ENCODE peak calls at places on chromosomes 12 and 14, in eight cellular contexts. X, W, J, N, B, O, K and V are unnamed samples.
A peak's percentile ranks its signal among the peaks of the same experiment; 100 is the strongest.

GRCh38 chr12:39902823-39903222 is 203.1 kb downstream of the SLC2A13 start:
- DNase-seq in X (no peak), W (no peak), J (no peak), N (no peak), B (no peak), O (no peak), K (no peak), V (no peak)

GRCh38 chr14:62885451-62885850 is 159.8 kb downstream of the KCNH5 start:
- DNase-seq in X (no peak), W (no peak), J (no peak), N (no peak), B (no peak), O (no peak), K (no peak), V (no peak)

GRCh38 chr14:56004807-56005579 is 113.2 kb upstream of the PELI2 start:
- DNase-seq in X (no peak), W (peak; percentile 69), J (peak; percentile 25), N (no peak), B (peak; percentile 22), O (no peak), K (no peak), V (peak; percentile 67)

GRCh38 chr14:62209287-62209899 is 447.2 kb downstream of the SNAPC1 start:
- DNase-seq in X (no peak), W (no peak), J (no peak), N (no peak), B (no peak), O (no peak), K (no peak), V (no peak)

GRCh38 chr14:104212206-104213095 is 74.1 kb downstream of the KIF26A start:
- DNase-seq in X (no peak), W (no peak), J (no peak), N (no peak), B (no peak), O (no peak), K (no peak), V (no peak)

GRCh38 chr12:1531160-1531653 is 63.2 kb downstream of the FBXL14 start:
- DNase-seq in X (no peak), W (no peak), J (no peak), N (no peak), B (no peak), O (no peak), K (no peak), V (peak; percentile 27)

GRCh38 chr14:45194964-45195363 is 58.0 kb downstream of the MIS18BP1 start:
- DNase-seq in X (no peak), W (no peak), J (no peak), N (no peak), B (no peak), O (no peak), K (no peak), V (no peak)

GRCh38 chr14:89429206-89430091 is 12.4 kb upstream of the FOXN3 start:
- DNase-seq in X (no peak), W (peak; percentile 31), J (no peak), N (peak; percentile 28), B (no peak), O (peak; percentile 66), K (no peak), V (peak; percentile 38)

GRCh38 chr12:89991807-89992206 is 283.2 kb upstream of the ATP2B1 start:
- DNase-seq in X (no peak), W (no peak), J (no peak), N (no peak), B (no peak), O (no peak), K (no peak), V (no peak)

GRCh38 chr14:100434911-100435455 is 111.8 kb downstream of the SLC25A47 start:
- DNase-seq in X (no peak), W (no peak), J (no peak), N (no peak), B (no peak), O (peak; percentile 19), K (no peak), V (no peak)

GRCh38 chr12:48677782-48678181 is 4.3 kb downstream of the KANSL2 start:
- DNase-seq in X (no peak), W (no peak), J (no peak), N (no peak), B (no peak), O (no peak), K (no peak), V (no peak)

GRCh38 chr12:77686760-77687159 is 143.9 kb upstream of the NAV3 start:
- DNase-seq in X (no peak), W (no peak), J (no peak), N (no peak), B (no peak), O (no peak), K (no peak), V (no peak)

GRCh38 chr14:68877993-68878575 is 85.2 kb upstream of the ZFP36L1 start:
- DNase-seq in X (no peak), W (no peak), J (no peak), N (no peak), B (no peak), O (peak; percentile 69), K (no peak), V (no peak)

GRCh38 chr14:61091657-61092273 is 110.7 kb downstream of the SLC38A6 start:
- DNase-seq in X (no peak), W (no peak), J (no peak), N (no peak), B (no peak), O (no peak), K (no peak), V (no peak)

GRCh38 chr12:62848418-62848817 is 86.5 kb downstream of the PPM1H start:
- DNase-seq in X (no peak), W (no peak), J (no peak), N (no peak), B (peak; percentile 82), O (no peak), K (no peak), V (no peak)

GRCh38 chr12:82866946-82867345 is 180.2 kb downstream of the TMTC2 start:
- DNase-seq in X (no peak), W (no peak), J (no peak), N (peak; percentile 12), B (no peak), O (no peak), K (no peak), V (no peak)

GRCh38 chr12:6376079-6376941 is 947 bp upstream of the SCNN1A start:
- DNase-seq in X (peak; percentile 53), W (peak; percentile 75), J (peak; percentile 54), N (peak; percentile 55), B (peak; percentile 86), O (peak; percentile 85), K (no peak), V (peak; percentile 62)

GRCh38 chr14:103103461-103104388 is 9.2 kb downstream of the EXOC3L4 start:
- DNase-seq in X (no peak), W (peak; percentile 84), J (no peak), N (peak; percentile 86), B (peak; percentile 88), O (no peak), K (no peak), V (no peak)

GRCh38 chr14:103105580-103106168 is 11.1 kb downstream of the EXOC3L4 start:
- DNase-seq in X (no peak), W (peak; percentile 66), J (no peak), N (no peak), B (no peak), O (no peak), K (no peak), V (no peak)

GRCh38 chr14:103102689-103103260 is 8.2 kb downstream of the EXOC3L4 start:
- DNase-seq in X (no peak), W (no peak), J (no peak), N (no peak), B (no peak), O (no peak), K (no peak), V (no peak)

GRCh38 chr14:103104654-103105511 is 10.4 kb downstream of the EXOC3L4 start:
- DNase-seq in X (peak; percentile 53), W (peak; percentile 78), J (no peak), N (peak; percentile 91), B (no peak), O (no peak), K (no peak), V (peak; percentile 83)

GRCh38 chr14:103104389-103104653 is 9.8 kb downstream of the EXOC3L4 start:
- DNase-seq in X (no peak), W (no peak), J (no peak), N (no peak), B (no peak), O (no peak), K (no peak), V (no peak)
- H3K4me3 ChIP-seq in X (no peak overlapping the region), W (peak overlapping the region; percentile 33), J (no peak overlapping the region), N (no peak overlapping the region), B (peak overlapping the region; percentile 42), O (no peak overlapping the region), K (peak overlapping the region; percentile 31), V (no peak overlapping the region)

DNA sequence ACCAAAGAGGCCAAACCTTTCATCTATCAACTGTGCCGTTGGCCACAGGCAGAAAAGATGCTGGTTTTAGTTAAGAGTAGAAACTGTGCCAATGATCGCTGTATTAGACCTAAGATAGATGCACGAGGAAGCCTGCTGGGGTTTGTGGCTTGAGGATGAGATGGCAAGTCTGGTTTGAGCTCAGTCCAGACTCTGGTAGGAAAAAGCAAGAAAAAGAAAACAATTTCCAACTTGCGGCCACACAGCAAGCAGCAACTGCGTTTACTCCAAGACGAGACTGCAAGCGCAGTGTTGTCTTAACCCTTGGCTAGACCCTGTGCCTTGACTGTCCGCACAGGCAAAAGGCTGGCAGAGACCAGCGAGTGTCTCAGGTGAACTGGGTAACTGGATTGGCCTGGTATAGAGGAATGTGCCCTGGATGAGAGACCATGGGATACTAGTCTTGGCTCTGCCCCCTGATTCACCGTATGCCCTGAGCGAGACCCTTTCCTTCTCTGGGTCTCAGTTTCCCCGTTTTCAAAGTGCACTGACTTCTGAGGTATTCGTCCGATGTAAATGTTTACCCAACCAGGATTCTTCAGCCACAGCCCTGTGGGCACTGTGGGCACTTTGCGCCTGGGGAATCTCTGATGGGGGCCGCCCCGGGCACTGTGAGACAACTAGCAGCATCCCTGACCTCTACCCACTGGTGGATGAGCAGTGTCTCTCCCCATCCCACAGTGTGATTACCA is 113.4 kb downstream of the DICER1 start:
- DNase-seq in X (no peak), W (no peak), J (no peak), N (no peak), B (no peak), O (peak; percentile 37), K (no peak), V (no peak)
- TF ChIP-seq EP300 in X (no peak), W (no peak), J (no peak), N (no peak), B (no peak), O (no peak), K (no peak), V (no peak)

GRCh38 chr14:101960225-101960624 is 4.1 kb upstream of the DYNC1H1 start:
- DNase-seq in X (no peak), W (no peak), J (no peak), N (no peak), B (no peak), O (no peak), K (no peak), V (no peak)
- H3K4me3 ChIP-seq in X (no peak overlapping the region), W (no peak overlapping the region), J (no peak overlapping the region), N (no peak overlapping the region), B (no peak overlapping the region), O (no peak overlapping the region), K (no peak overlapping the region), V (no peak overlapping the region)

DNA sequence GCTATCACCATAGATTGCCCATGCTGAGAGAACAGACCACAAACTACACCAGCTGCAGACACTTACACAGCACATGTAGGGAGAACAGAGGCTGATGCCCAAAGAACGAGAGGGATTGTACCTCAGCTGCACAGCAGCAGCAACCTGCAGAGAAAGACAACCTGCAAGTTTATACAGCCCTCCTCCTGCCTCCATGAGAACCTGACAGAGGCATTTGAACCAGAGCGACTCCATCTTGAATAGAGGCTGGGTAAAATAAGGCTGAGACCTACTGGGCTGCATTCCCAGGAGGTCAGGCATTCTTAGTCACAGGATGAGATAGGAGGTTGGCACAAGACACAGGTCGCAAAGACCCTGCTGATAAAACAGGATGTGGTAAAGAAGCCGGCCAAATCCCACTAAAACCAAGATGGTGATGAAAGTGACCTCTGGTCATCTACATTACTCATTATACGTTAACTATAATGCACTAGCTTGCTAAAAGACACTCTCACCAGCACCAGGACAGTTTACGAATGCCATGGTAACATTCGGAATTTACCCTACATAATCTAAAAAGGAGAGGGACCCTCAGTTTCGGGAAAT is 262.4 kb upstream of the HMGA2 start:
- DNase-seq in X (no peak), W (no peak), J (no peak), N (no peak), B (no peak), O (no peak), K (peak; percentile 14), V (no peak)
- TF ChIP-seq EP300 in X (no peak), W (no peak), J (no peak), N (no peak), B (no peak), O (no peak), K (no peak), V (no peak)